ENCODE peak calls at places on chromosome 22, in six cellular contexts. J is NCI-H524; A is GM13977; Z is activated T-helper 1 cell treated with anti-CD3 and anti-CD28 coated beads, Interleukin-12 subunit alpha, Interleukin-12 subunit beta, Interleukin-2, Interleukin-4 antibody, amounts not matched to agents 30 ng/mL and 10 ng/mL and 1 ng/mL, durations not matched to agents 14 hours and 24 hours and 36 hours; Y is nephron progenitor cell; F is type B pancreatic cell. Q is an unnamed sample.

GRCh38 chr22:46084943-46085830 is 65.1 kb upstream of the PPARA start:
- DNase-seq in J (no peak), A (no peak), Z (no peak), Y (no peak), F (no peak), Q (no peak)

GRCh38 chr22:37187891-37188761 is at the start of gene C1QTNF6:
- DNase-seq in J (no peak), A (no peak), Z (no peak), Y (peak; percentile 58), F (no peak), Q (no peak)

GRCh38 chr22:32622004-32622761 is 147.6 kb downstream of the FBXO7 start:
- DNase-seq in J (no peak), A (no peak), Z (no peak), Y (peak; percentile 53), F (no peak), Q (no peak)

GRCh38 chr22:46471901-46472721 is 65.3 kb downstream of the CELSR1 start:
- DNase-seq in J (no peak), A (no peak), Z (no peak), Y (no peak), F (no peak), Q (no peak)

GRCh38 chr22:31250740-31251330 is 38.7 kb downstream of the LIMK2 start:
- DNase-seq in J (no peak), A (no peak), Z (no peak), Y (no peak), F (no peak), Q (no peak)

GRCh38 chr22:35995345-35995744 is 33.3 kb downstream of the RBFOX2 start:
- DNase-seq in J (peak; percentile 23), A (no peak), Z (no peak), Y (no peak), F (no peak), Q (no peak)

GRCh38 chr22:46045459-46046298 is 68.7 kb upstream of the WNT7B start:
- DNase-seq in J (no peak), A (no peak), Z (no peak), Y (no peak), F (no peak), Q (no peak)

GRCh38 chr22:19566599-19567382 is 42.6 kb upstream of the CLDN5 start:
- DNase-seq in J (no peak), A (no peak), Z (no peak), Y (no peak), F (no peak), Q (no peak)

GRCh38 chr22:19759994-19760651 is 455 bp upstream of the TBX1 start:
- DNase-seq in J (no peak), A (no peak), Z (no peak), Y (no peak), F (no peak), Q (no peak)

GRCh38 chr22:35227248-35227647 is 30.0 kb upstream of the HMGXB4 start:
- DNase-seq in J (no peak), A (no peak), Z (no peak), Y (no peak), F (no peak), Q (peak; percentile 66)

GRCh38 chr22:36816635-36817428 is at the start of gene PVALB:
- DNase-seq in J (peak; percentile 62), A (peak; percentile 49), Z (no peak), Y (peak; percentile 66), F (no peak), Q (no peak)

GRCh38 chr22:30182833-30183232 is 63.7 kb downstream of the LIF start:
- DNase-seq in J (no peak), A (no peak), Z (no peak), Y (no peak), F (no peak), Q (no peak)

GRCh38 chr22:39090426-39091064 is 6.5 kb upstream of the APOBEC3H start:
- DNase-seq in J (no peak), A (no peak), Z (peak; percentile 81), Y (no peak), F (no peak), Q (no peak)

GRCh38 chr22:24420072-24420976 is 7.1 kb upstream of the ADORA2A start:
- DNase-seq in J (no peak), A (no peak), Z (no peak), Y (no peak), F (no peak), Q (no peak)

GRCh38 chr22:43991316-43992020 is 32.6 kb upstream of the PARVB start:
- DNase-seq in J (no peak), A (no peak), Z (no peak), Y (no peak), F (no peak), Q (no peak)

GRCh38 chr22:24433001-24433867 is 5.8 kb downstream of the ADORA2A start:
- DNase-seq in J (no peak), A (no peak), Z (no peak), Y (no peak), F (no peak), Q (no peak)

GRCh38 chr22:16801571-16801970 is 23.6 kb downstream of the XKR3 start:
- DNase-seq in J (no peak), A (no peak), Z (no peak), Y (no peak), F (no peak), Q (no peak)

GRCh38 chr22:40509401-40510134 is 127.0 kb downstream of the MRTFA start:
- DNase-seq in J (no peak), A (no peak), Z (no peak), Y (no peak), F (no peak), Q (peak; percentile 76)

GRCh38 chr22:18033204-18033998 is 9.0 kb upstream of the MICAL3 start:
- DNase-seq in J (no peak), A (no peak), Z (no peak), Y (no peak), F (no peak), Q (no peak)

GRCh38 chr22:31625661-31626426 is 36.2 kb downstream of the PISD start:
- DNase-seq in J (no peak), A (no peak), Z (no peak), Y (peak; percentile 69), F (no peak), Q (no peak)

Q was measured in MV-4-11.